ENCODE peak calls at places on chromosomes 6 and 20, in nine cellular contexts. R is heart right ventricle; Q is DMS153; U is amygdala; L is CD8-positive, alpha-beta T cell; J is endothelial cell of umbilical vein; V is central memory CD4-positive, alpha-beta T cell; P is posterior vena cava; D is ELR. I is an unnamed sample.

GRCh38 chr6:113591896-113592827 is 265.0 kb upstream of the MARCKS start:
- DNase-seq in R (no peak), Q (peak), U (no peak), L (no peak), J (peak), V (no peak), P (no peak), D (peak), I (no peak)

GRCh38 chr6:34073504-34073903 is 72.4 kb downstream of the GRM4 start:
- DNase-seq in R (no peak), Q (no peak), U (no peak), L (no peak), J (no peak), V (no peak), P (no peak), D (no peak), I (no peak)

GRCh38 chr6:3165631-3166534 is 8.5 kb upstream of the TUBB2A start:
- DNase-seq in R (no peak), Q (no peak), U (no peak), L (no peak), J (peak), V (no peak), P (no peak), D (peak), I (no peak)

GRCh38 chr20:25695532-25696383 is 895 bp downstream of the ZNF337 start:
- DNase-seq in R (no peak), Q (no peak), U (no peak), L (peak), J (no peak), V (no peak), P (no peak), D (peak), I (no peak)

GRCh38 chr6:163408352-163408991 is 6.0 kb upstream of the QKI start:
- DNase-seq in R (no peak), Q (no peak), U (no peak), L (no peak), J (no peak), V (no peak), P (no peak), D (no peak), I (no peak)

GRCh38 chr6:138371720-138372119 is 6.0 kb upstream of the SMIM28 start:
- DNase-seq in R (no peak), Q (no peak), U (no peak), L (no peak), J (peak), V (no peak), P (no peak), D (peak), I (no peak)

GRCh38 chr6:35919085-35919826 is 1.6 kb downstream of the SRPK1 start:
- DNase-seq in R (no peak), Q (peak), U (no peak), L (no peak), J (peak), V (no peak), P (no peak), D (peak), I (no peak)

GRCh38 chr6:128246472-128246871 is 273.9 kb downstream of the PTPRK start:
- DNase-seq in R (no peak), Q (no peak), U (no peak), L (no peak), J (no peak), V (no peak), P (no peak), D (no peak), I (no peak)

GRCh38 chr6:109292420-109292819 is 89.8 kb downstream of the CD164 start:
- DNase-seq in R (no peak), Q (no peak), U (no peak), L (no peak), J (no peak), V (no peak), P (no peak), D (no peak), I (no peak)

GRCh38 chr6:115838763-115839401 is 221.8 kb downstream of the FRK start:
- DNase-seq in R (no peak), Q (no peak), U (no peak), L (no peak), J (peak), V (no peak), P (no peak), D (peak), I (no peak)

GRCh38 chr20:42063176-42063575 is 445.0 kb upstream of the CHD6 start:
- DNase-seq in R (no peak), Q (no peak), U (no peak), L (no peak), J (no peak), V (no peak), P (no peak), D (no peak), I (no peak)

GRCh38 chr20:59850018-59850641 is 83.3 kb downstream of the SYCP2 start:
- DNase-seq in R (no peak), Q (peak), U (no peak), L (no peak), J (peak), V (no peak), P (no peak), D (peak), I (no peak)

GRCh38 chr6:148432405-148433195 is 90.0 kb downstream of the SASH1 start:
- DNase-seq in R (no peak), Q (no peak), U (no peak), L (no peak), J (peak), V (no peak), P (no peak), D (no peak), I (no peak)

GRCh38 chr20:57393321-57394086 is 2.3 kb downstream of the RBM38 start:
- DNase-seq in R (no peak), Q (peak), U (no peak), L (peak), J (no peak), V (no peak), P (no peak), D (no peak), I (no peak)

GRCh38 chr6:167789358-167789757 is 37.4 kb upstream of the AFDN start:
- DNase-seq in R (no peak), Q (no peak), U (no peak), L (no peak), J (no peak), V (no peak), P (no peak), D (no peak), I (no peak)

GRCh38 chr6:44166591-44167184 is 8.1 kb downstream of the CAPN11 start:
- DNase-seq in R (no peak), Q (no peak), U (no peak), L (no peak), J (no peak), V (no peak), P (peak), D (peak), I (no peak)

GRCh38 chr6:6351626-6352025 is 31.2 kb upstream of the F13A1 start:
- DNase-seq in R (no peak), Q (no peak), U (no peak), L (no peak), J (no peak), V (no peak), P (no peak), D (no peak), I (no peak)

GRCh38 chr6:13617066-13617465 is 1.9 kb downstream of the NOL7 start:
- DNase-seq in R (no peak), Q (no peak), U (no peak), L (no peak), J (no peak), V (no peak), P (no peak), D (peak), I (no peak)

GRCh38 chr6:112282217-112282616 is 27.9 kb upstream of the LAMA4 start:
- DNase-seq in R (peak), Q (no peak), U (no peak), L (no peak), J (peak), V (no peak), P (no peak), D (peak), I (peak)

GRCh38 chr6:11437824-11438459 is 99.6 kb upstream of the TMEM170B start:
- DNase-seq in R (no peak), Q (no peak), U (no peak), L (no peak), J (peak), V (no peak), P (no peak), D (peak), I (no peak)

GRCh38 chr6:89023591-89024441 is 56.7 kb upstream of the PNRC1 start:
- DNase-seq in R (no peak), Q (no peak), U (no peak), L (no peak), J (no peak), V (no peak), P (peak), D (peak), I (peak)

GRCh38 chr20:21213691-21214090 is 87.8 kb downstream of the KIZ start:
- DNase-seq in R (no peak), Q (no peak), U (no peak), L (no peak), J (no peak), V (no peak), P (no peak), D (no peak), I (no peak)

GRCh38 chr6:27720607-27721580 is 191.3 kb downstream of the OR2B2 start:
- DNase-seq in R (no peak), Q (no peak), U (no peak), L (no peak), J (peak), V (no peak), P (no peak), D (peak), I (no peak)

GRCh38 chr6:139710578-139710977 is 336.1 kb upstream of the CITED2 start:
- DNase-seq in R (no peak), Q (no peak), U (no peak), L (no peak), J (no peak), V (no peak), P (no peak), D (no peak), I (no peak)

GRCh38 chr6:75285156-75285639 is 606 bp upstream of the TMEM30A start:
- DNase-seq in R (no peak), Q (peak), U (no peak), L (no peak), J (no peak), V (no peak), P (no peak), D (peak), I (no peak)

GRCh38 chr20:19855426-19855825 is 97.4 kb downstream of the RIN2 start:
- DNase-seq in R (no peak), Q (no peak), U (no peak), L (no peak), J (peak), V (no peak), P (no peak), D (no peak), I (no peak)

GRCh38 chr6:163329991-163330390 is 84.5 kb upstream of the QKI start:
- DNase-seq in R (no peak), Q (no peak), U (peak), L (no peak), J (peak), V (no peak), P (no peak), D (no peak), I (no peak)

GRCh38 chr6:26197736-26198625 is 110.8 kb downstream of the HFE start:
- DNase-seq in R (no peak), Q (no peak), U (no peak), L (peak), J (peak), V (peak), P (no peak), D (peak), I (no peak)

GRCh38 chr6:41547799-41548097 is 1.6 kb downstream of the FOXP4 start:
- DNase-seq in R (no peak), Q (no peak), U (no peak), L (no peak), J (no peak), V (no peak), P (no peak), D (no peak), I (no peak)

GRCh38 chr20:54199721-54200176 is 8.1 kb upstream of the PFDN4 start:
- DNase-seq in R (peak), Q (peak), U (peak), L (peak), J (peak), V (peak), P (peak), D (peak), I (peak)

GRCh38 chr6:36784379-36784636 is 54.9 kb downstream of the CPNE5 start:
- DNase-seq in R (no peak), Q (no peak), U (no peak), L (no peak), J (no peak), V (no peak), P (no peak), D (no peak), I (no peak)

GRCh38 chr6:147930743-147931142 is 411.9 kb upstream of the SASH1 start:
- DNase-seq in R (no peak), Q (no peak), U (no peak), L (no peak), J (no peak), V (no peak), P (no peak), D (no peak), I (no peak)

GRCh38 chr6:370555-370954 is 21.0 kb upstream of the IRF4 start:
- DNase-seq in R (no peak), Q (no peak), U (no peak), L (no peak), J (no peak), V (no peak), P (no peak), D (no peak), I (no peak)

GRCh38 chr20:62064788-62065668 is 653 bp downstream of the TAF4 start:
- DNase-seq in R (no peak), Q (no peak), U (no peak), L (no peak), J (no peak), V (no peak), P (peak), D (peak), I (no peak)

GRCh38 chr6:148521586-148521985 is 178.9 kb downstream of the SASH1 start:
- DNase-seq in R (no peak), Q (no peak), U (no peak), L (no peak), J (no peak), V (no peak), P (no peak), D (peak), I (no peak)

GRCh38 chr20:40689100-40689942 is at the start of gene MAFB:
- DNase-seq in R (peak), Q (peak), U (peak), L (no peak), J (peak), V (peak), P (peak), D (peak), I (peak)

GRCh38 chr20:20820780-20821495 is 108.5 kb upstream of the RALGAPA2 start:
- DNase-seq in R (no peak), Q (no peak), U (no peak), L (no peak), J (no peak), V (no peak), P (no peak), D (peak), I (no peak)

GRCh38 chr6:42120895-42121865 is 21.2 kb downstream of the C6orf132 start:
- DNase-seq in R (no peak), Q (no peak), U (no peak), L (no peak), J (no peak), V (no peak), P (no peak), D (peak), I (no peak)

I was measured in left ventricle myocardium inferior.